ENCODE peak calls at places on chromosome 1, in eight cellular contexts. R, D, A, V, B, Y, I and C are unnamed samples.

GRCh38 chr1:79422726-79423125 is 416.2 kb upstream of the ADGRL4 start:
- DNase-seq in R (no peak), D (no peak), A (no peak), V (no peak), B (no peak), Y (no peak), I (no peak), C (no peak)

GRCh38 chr1:1006305-1007159 is 6.6 kb upstream of the HES4 start:
- DNase-seq in R (peak), D (no peak), A (no peak), V (no peak), B (no peak), Y (no peak), I (peak), C (no peak)

GRCh38 chr1:65896721-65897120 is 104.0 kb downstream of the PDE4B start:
- DNase-seq in R (no peak), D (no peak), A (peak), V (no peak), B (no peak), Y (peak), I (no peak), C (peak)

GRCh38 chr1:43272161-43272560 is 2.4 kb downstream of the TMEM125 start:
- DNase-seq in R (peak), D (no peak), A (no peak), V (no peak), B (peak), Y (no peak), I (no peak), C (no peak)

GRCh38 chr1:178294654-178295053 is 200.8 kb downstream of the RASAL2 start:
- DNase-seq in R (no peak), D (no peak), A (no peak), V (no peak), B (no peak), Y (no peak), I (no peak), C (peak)

GRCh38 chr1:54671985-54672608 is 30.5 kb downstream of the MROH7 start:
- DNase-seq in R (peak), D (peak), A (peak), V (no peak), B (no peak), Y (peak), I (no peak), C (peak)

GRCh38 chr1:228459091-228459993 is 27.8 kb upstream of the RNF187 start:
- DNase-seq in R (peak), D (peak), A (peak), V (peak), B (peak), Y (peak), I (peak), C (peak)

GRCh38 chr1:8477199-8477982 is 159.5 kb downstream of the SLC45A1 start:
- DNase-seq in R (no peak), D (no peak), A (peak), V (no peak), B (no peak), Y (peak), I (no peak), C (peak)

GRCh38 chr1:80217377-80217986 is 1211.0 kb upstream of the ADGRL4 start:
- DNase-seq in R (no peak), D (peak), A (peak), V (no peak), B (no peak), Y (peak), I (no peak), C (peak)

GRCh38 chr1:213987422-213987875 is 324 bp upstream of the PROX1 start:
- DNase-seq in R (peak), D (no peak), A (no peak), V (no peak), B (no peak), Y (no peak), I (no peak), C (peak)

GRCh38 chr1:7449750-7450149 is 321.3 kb upstream of the VAMP3 start:
- DNase-seq in R (no peak), D (no peak), A (no peak), V (no peak), B (no peak), Y (no peak), I (no peak), C (no peak)

GRCh38 chr1:152037920-152038658 is 1.3 kb upstream of the S100A11 start:
- DNase-seq in R (no peak), D (peak), A (no peak), V (no peak), B (no peak), Y (no peak), I (no peak), C (no peak)

DNA sequence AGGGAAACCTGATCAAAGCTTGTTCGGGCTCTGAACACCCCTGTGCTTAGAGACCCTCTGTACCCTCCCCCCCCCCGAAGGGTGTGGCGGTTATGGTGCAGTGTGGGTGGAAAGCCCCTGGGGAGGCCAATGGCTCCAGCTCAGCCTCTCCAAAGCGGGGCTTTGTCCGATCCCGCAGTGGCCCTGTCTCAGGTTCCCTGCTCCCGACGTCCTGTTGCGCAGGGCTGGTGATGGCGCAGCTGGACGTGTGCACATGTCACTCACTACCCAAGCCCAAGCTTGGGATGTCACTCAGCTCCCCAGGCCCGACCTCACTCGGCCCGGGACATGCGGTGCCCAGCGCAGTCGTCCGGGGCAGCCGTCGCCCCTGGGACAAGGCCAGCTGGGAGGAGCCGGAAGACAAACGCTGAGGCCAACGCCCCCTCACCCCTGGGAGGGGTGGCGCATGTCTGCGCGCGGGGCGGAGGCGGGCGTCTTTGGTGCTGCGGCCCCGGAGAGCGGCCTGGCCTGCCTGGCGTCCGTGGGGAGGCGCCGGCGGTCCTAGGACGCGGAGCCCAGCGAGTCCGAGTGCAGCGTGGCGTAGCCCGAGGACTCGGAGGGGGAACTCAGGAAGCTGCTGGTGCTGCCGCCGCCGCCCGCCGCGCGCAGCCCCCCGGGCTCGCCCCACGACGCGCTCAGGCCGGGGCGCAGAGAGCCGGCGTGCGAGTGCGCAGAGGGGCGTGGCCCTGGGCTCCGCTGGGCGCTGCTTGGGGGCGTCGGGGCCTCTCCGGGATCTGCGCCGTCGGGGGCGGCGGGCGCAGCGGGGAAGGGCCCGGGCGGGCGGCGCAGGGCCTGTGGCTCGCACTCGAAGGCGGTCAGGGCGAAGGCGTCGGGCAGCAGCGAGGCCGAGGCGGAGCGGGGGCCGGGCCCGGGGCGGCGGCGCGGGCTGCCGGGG is 5.1 kb downstream of the HES3 start:
- DNase-seq in R (no peak), D (peak), A (peak), V (peak), B (no peak), Y (no peak), I (peak), C (peak)
- H3K4me3 ChIP-seq in R (peak), D (no peak), A (no peak), V (peak), B (no peak), Y (no peak), I (no peak), C (no peak)

DNA sequence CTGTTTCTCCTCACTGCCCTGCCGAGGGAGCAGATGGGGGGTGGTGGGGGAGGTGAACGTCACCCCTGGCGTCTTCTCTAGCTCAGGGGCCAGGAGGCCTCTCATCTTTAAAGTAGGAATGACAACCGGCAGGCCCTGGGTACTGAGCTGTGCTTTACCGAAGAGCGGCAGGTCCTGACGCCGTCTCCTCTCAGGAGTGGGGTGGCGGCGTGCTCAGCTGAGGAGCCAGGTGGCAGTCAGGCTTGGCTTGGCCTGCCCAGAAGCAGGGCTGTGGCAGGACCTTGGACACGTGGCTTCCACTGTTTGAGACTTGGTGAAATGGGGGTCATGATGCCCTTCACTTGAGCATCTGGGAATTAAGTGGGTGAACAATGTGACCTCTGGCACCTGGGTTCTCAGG is 3.1 kb downstream of the RER1 start:
- DNase-seq in R (no peak), D (no peak), A (no peak), V (no peak), B (no peak), Y (no peak), I (no peak), C (no peak)
- TF ChIP-seq CTCF in R (no peak), D (no peak), A (no peak), V (no peak), B (no peak), Y (no peak), I (no peak), C (no peak)

GRCh38 chr1:34037109-34037508 is 127.9 kb downstream of the CSMD2 start:
- DNase-seq in R (no peak), D (no peak), A (no peak), V (no peak), B (no peak), Y (no peak), I (no peak), C (no peak)
- H3K4me3 ChIP-seq in R (no peak), D (no peak), A (no peak), V (no peak), B (no peak), Y (no peak), I (no peak), C (no peak)

GRCh38 chr1:28758420-28758819 is 21.7 kb downstream of the YTHDF2 start:
- DNase-seq in R (no peak), D (no peak), A (no peak), V (no peak), B (no peak), Y (no peak), I (no peak), C (no peak)

GRCh38 chr1:28759257-28759656 is 22.5 kb downstream of the YTHDF2 start:
- DNase-seq in R (no peak), D (no peak), A (no peak), V (no peak), B (no peak), Y (no peak), I (no peak), C (no peak)

GRCh38 chr1:28755701-28756100 is 19.0 kb downstream of the YTHDF2 start:
- DNase-seq in R (no peak), D (peak), A (peak), V (no peak), B (no peak), Y (peak), I (no peak), C (peak)

GRCh38 chr1:28761189-28761588 is 24.4 kb downstream of the YTHDF2 start:
- DNase-seq in R (no peak), D (no peak), A (no peak), V (no peak), B (no peak), Y (no peak), I (no peak), C (no peak)

DNA sequence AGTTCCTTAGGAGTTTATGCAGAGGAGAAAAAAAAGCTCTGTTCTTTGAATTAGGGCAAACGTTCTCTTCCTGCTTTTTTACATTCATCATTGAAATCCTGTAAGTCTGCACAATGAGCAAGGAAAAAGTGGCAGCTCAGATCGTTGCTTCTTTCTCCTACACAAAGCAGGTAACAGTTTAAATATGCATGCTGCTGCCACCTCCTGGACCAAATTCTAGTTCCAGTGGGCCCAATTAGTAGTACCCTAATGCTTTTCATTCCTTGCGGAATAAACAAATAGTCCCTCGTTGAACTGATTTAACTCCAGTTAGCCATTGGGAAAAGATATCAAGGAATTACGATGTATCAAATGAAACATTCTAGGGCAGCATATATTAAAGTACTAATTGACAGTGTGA is 20.1 kb downstream of the YTHDF2 start:
- DNase-seq in R (no peak), D (peak), A (no peak), V (no peak), B (no peak), Y (no peak), I (no peak), C (no peak)
- TF ChIP-seq CTCF in R (no peak), D (no peak), A (no peak), V (peak), B (no peak), Y (peak), I (peak), C (peak)

GRCh38 chr1:202932476-202932875 is 5.4 kb upstream of the KLHL12 start:
- DNase-seq in R (no peak), D (no peak), A (no peak), V (no peak), B (no peak), Y (no peak), I (no peak), C (no peak)
- H3K4me3 ChIP-seq in R (no peak), D (no peak), A (no peak), V (no peak), B (no peak), Y (no peak), I (no peak), C (no peak)

GRCh38 chr1:52365091-52365745 is 787 bp downstream of the CC2D1B start:
- DNase-seq in R (peak), D (peak), A (peak), V (peak), B (no peak), Y (peak), I (peak), C (peak)

GRCh38 chr1:52364235-52364839 is 1.7 kb downstream of the CC2D1B start:
- DNase-seq in R (no peak), D (no peak), A (no peak), V (no peak), B (no peak), Y (no peak), I (peak), C (no peak)

GRCh38 chr1:52367272-52367671 is 1.3 kb upstream of the CC2D1B start:
- DNase-seq in R (no peak), D (no peak), A (no peak), V (no peak), B (no peak), Y (no peak), I (peak), C (no peak)

GRCh38 chr1:52366517-52366827 is 467 bp upstream of the CC2D1B start:
- DNase-seq in R (no peak), D (no peak), A (no peak), V (no peak), B (no peak), Y (no peak), I (no peak), C (no peak)

GRCh38 chr1:52365746-52366516 is at the start of gene CC2D1B:
- DNase-seq in R (peak), D (peak), A (peak), V (peak), B (peak), Y (peak), I (peak), C (peak)
- TF ChIP-seq CTCF in R (no peak), D (no peak), A (no peak), V (peak), B (peak), Y (peak), I (no peak), C (no peak)

GRCh38 chr1:68321084-68321685 is 88.9 kb upstream of the WLS start:
- DNase-seq in R (peak), D (peak), A (peak), V (peak), B (peak), Y (peak), I (peak), C (peak)

GRCh38 chr1:68322096-68322495 is 89.8 kb upstream of the WLS start:
- DNase-seq in R (no peak), D (no peak), A (no peak), V (no peak), B (no peak), Y (no peak), I (no peak), C (no peak)

GRCh38 chr1:68320349-68320748 is 88.0 kb upstream of the WLS start:
- DNase-seq in R (no peak), D (no peak), A (no peak), V (no peak), B (no peak), Y (no peak), I (no peak), C (no peak)

GRCh38 chr1:68317543-68317942 is 85.2 kb upstream of the WLS start:
- DNase-seq in R (no peak), D (no peak), A (no peak), V (no peak), B (no peak), Y (no peak), I (no peak), C (no peak)

GRCh38 chr1:68319907-68320306 is 87.6 kb upstream of the WLS start:
- DNase-seq in R (no peak), D (no peak), A (no peak), V (no peak), B (no peak), Y (no peak), I (no peak), C (no peak)
- H3K4me3 ChIP-seq in R (no peak), D (no peak), A (no peak), V (no peak), B (no peak), Y (no peak), I (no peak), C (no peak)

GRCh38 chr1:18972991-18973390 is 16.5 kb upstream of the IFFO2 start:
- DNase-seq in R (no peak), D (peak), A (no peak), V (no peak), B (no peak), Y (peak), I (no peak), C (no peak)

GRCh38 chr1:18974005-18974404 is 17.5 kb upstream of the IFFO2 start:
- DNase-seq in R (no peak), D (no peak), A (no peak), V (no peak), B (no peak), Y (no peak), I (no peak), C (no peak)

GRCh38 chr1:18973446-18973955 is 17.0 kb upstream of the IFFO2 start:
- DNase-seq in R (no peak), D (no peak), A (no peak), V (no peak), B (no peak), Y (no peak), I (no peak), C (no peak)

GRCh38 chr1:18970762-18971161 is 14.3 kb upstream of the IFFO2 start:
- DNase-seq in R (no peak), D (no peak), A (no peak), V (no peak), B (no peak), Y (no peak), I (no peak), C (no peak)

GRCh38 chr1:18972531-18972930 is 16.1 kb upstream of the IFFO2 start:
- DNase-seq in R (no peak), D (peak), A (no peak), V (no peak), B (no peak), Y (peak), I (no peak), C (peak)
- TF ChIP-seq CTCF in R (no peak), D (peak), A (peak), V (peak), B (peak), Y (peak), I (peak), C (peak)

GRCh38 chr1:18243503-18244175 is 136.0 kb downstream of the IGSF21 start:
- DNase-seq in R (no peak), D (no peak), A (no peak), V (no peak), B (no peak), Y (no peak), I (peak), C (no peak)

GRCh38 chr1:18241932-18242331 is 134.3 kb downstream of the IGSF21 start:
- DNase-seq in R (no peak), D (no peak), A (no peak), V (no peak), B (no peak), Y (no peak), I (no peak), C (no peak)

GRCh38 chr1:18240906-18241305 is 133.3 kb downstream of the IGSF21 start:
- DNase-seq in R (no peak), D (no peak), A (no peak), V (no peak), B (no peak), Y (no peak), I (no peak), C (no peak)

GRCh38 chr1:18238190-18238589 is 130.6 kb downstream of the IGSF21 start:
- DNase-seq in R (no peak), D (no peak), A (no peak), V (no peak), B (no peak), Y (no peak), I (no peak), C (no peak)

GRCh38 chr1:18239671-18240070 is 132.1 kb downstream of the IGSF21 start:
- DNase-seq in R (no peak), D (no peak), A (no peak), V (no peak), B (no peak), Y (peak), I (no peak), C (no peak)
- H3K4me3 ChIP-seq in R (no peak), D (no peak), A (no peak), V (no peak), B (no peak), Y (no peak), I (no peak), C (no peak)

GRCh38 chr1:221621683-221622082 is 120.2 kb downstream of the DUSP10 start:
- DNase-seq in R (no peak), D (no peak), A (no peak), V (no peak), B (no peak), Y (no peak), I (no peak), C (no peak)

GRCh38 chr1:221625026-221625425 is 116.9 kb downstream of the DUSP10 start:
- DNase-seq in R (no peak), D (no peak), A (no peak), V (no peak), B (no peak), Y (no peak), I (no peak), C (no peak)

GRCh38 chr1:221620437-221621384 is 121.2 kb downstream of the DUSP10 start:
- DNase-seq in R (no peak), D (peak), A (peak), V (no peak), B (no peak), Y (peak), I (no peak), C (peak)

GRCh38 chr1:221622389-221622788 is 119.5 kb downstream of the DUSP10 start:
- DNase-seq in R (no peak), D (no peak), A (no peak), V (no peak), B (no peak), Y (no peak), I (no peak), C (no peak)
- TF ChIP-seq CTCF in R (no peak), D (no peak), A (no peak), V (no peak), B (no peak), Y (no peak), I (no peak), C (no peak)